ENCODE peak calls at places on chromosomes 3 and 15, in seven cellular contexts. Y, R, W, A, S, N and B are unnamed samples.

GRCh38 chr15:79724312-79724711 is 172.5 kb downstream of the MTHFS start:
- DNase-seq in Y (no peak), R (no peak), N (no peak), W (no peak), S (no peak), A (peak; percentile 8), B (no peak)

GRCh38 chr3:49845694-49846093 is 10.7 kb downstream of the TRAIP start:
- DNase-seq in N (no peak), W (no peak), R (no peak), S (no peak), A (no peak), Y (no peak), B (no peak)

GRCh38 chr3:4529901-4530588 is 36.9 kb downstream of the ITPR1 start:
- DNase-seq in W (no peak), A (no peak), N (no peak), R (no peak), Y (no peak), S (no peak), B (no peak)

GRCh38 chr15:69373406-69373805 is 40.7 kb upstream of the KIF23 start:
- DNase-seq in R (no peak), W (no peak), A (no peak), N (no peak), Y (no peak), S (no peak), B (no peak)

GRCh38 chr3:65177879-65178484 is 490.2 kb upstream of the ADAMTS9 start:
- DNase-seq in R (no peak), N (no peak), A (peak; percentile 57), W (no peak), Y (no peak), S (no peak), B (no peak)

GRCh38 chr15:71325461-71325860 is 210.2 kb downstream of the THSD4 start:
- DNase-seq in N (no peak), A (peak; percentile 54), S (no peak), W (no peak), Y (no peak), R (no peak), B (no peak)

GRCh38 chr3:135736740-135737139 is 228.8 kb upstream of the PPP2R3A start:
- DNase-seq in S (no peak), Y (no peak), R (no peak), W (peak; percentile 6), N (peak; percentile 20), A (peak; percentile 30), B (peak; percentile 47)

GRCh38 chr15:52649686-52650085 is 29.5 kb downstream of the ATOSA start:
- DNase-seq in N (no peak), R (no peak), Y (no peak), W (no peak), S (no peak), A (no peak), B (no peak)

GRCh38 chr3:69084326-69084667 is 440 bp upstream of the ARL6IP5 start:
- DNase-seq in Y (no peak), A (peak; percentile 89), R (no peak), W (no peak), S (no peak), N (no peak), B (no peak)

GRCh38 chr15:71691700-71692417 is 118.5 kb upstream of the NR2E3 start:
- DNase-seq in A (peak; percentile 83), S (peak; percentile 93), R (no peak), Y (peak; percentile 7), N (no peak), W (peak; percentile 65), B (peak; percentile 40)

GRCh38 chr3:57130426-57131209 is 34.5 kb downstream of the IL17RD start:
- DNase-seq in R (peak; percentile 21), W (no peak), N (no peak), A (no peak), Y (no peak), S (no peak), B (peak; percentile 55)

GRCh38 chr3:121493431-121493830 is 52.4 kb downstream of the POLQ start:
- DNase-seq in N (no peak), R (no peak), S (no peak), Y (no peak), A (no peak), W (no peak), B (no peak)

GRCh38 chr3:170802164-170803151 is 67.5 kb downstream of the RPL22L1 start:
- DNase-seq in W (no peak), N (no peak), S (peak; percentile 95), Y (no peak), R (no peak), A (peak; percentile 65), B (peak; percentile 40)

DNA sequence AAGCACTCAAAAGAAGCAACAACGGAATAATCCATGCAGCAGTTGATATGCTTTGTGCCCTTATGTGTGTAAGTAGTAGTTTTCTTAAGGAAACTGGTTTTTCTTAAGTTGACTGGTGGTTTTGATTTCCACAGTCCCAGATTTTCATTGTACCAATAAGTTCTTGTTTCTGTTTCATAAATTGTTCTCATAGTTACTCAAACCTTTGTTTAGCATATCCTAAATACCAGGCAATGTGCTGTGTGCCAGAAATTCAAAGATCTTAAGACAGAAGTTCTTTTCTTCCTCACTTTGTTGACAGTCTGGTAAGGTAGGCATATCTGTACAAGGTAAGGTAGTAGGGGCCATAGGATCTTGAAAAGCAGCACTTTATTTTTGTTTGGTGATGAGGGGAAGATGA is 40.0 kb downstream of the DNAJC13 start:
- DNase-seq in N (no peak), S (no peak), W (no peak), A (no peak), R (no peak), Y (no peak), B (no peak)
- H3K9me3 ChIP-seq in N (no peaks in the 10 kb centered on the region), S (no peaks in the 10 kb centered on the region), W (no peaks in the 10 kb centered on the region), A (no peaks in the 10 kb centered on the region), R (no peaks in the 10 kb centered on the region), Y (no peaks in the 10 kb centered on the region), B (no peaks in the 10 kb centered on the region)

GRCh38 chr15:26318689-26319088 is 454.2 kb downstream of the GABRB3 start:
- DNase-seq in N (no peak), S (no peak), R (no peak), A (no peak), W (no peak), Y (no peak), B (no peak)
- H3K9me3 ChIP-seq in N (no peaks in the 10 kb centered on the region), S (peaks cover 19% of the 10 kb centered on the region), R (no peaks in the 10 kb centered on the region), A (peaks cover 36% of the 10 kb centered on the region), W (no peaks in the 10 kb centered on the region), Y (peaks cover 6% of the 10 kb centered on the region), B (no peaks in the 10 kb centered on the region)

GRCh38 chr3:44722103-44722401 is 7.4 kb upstream of the ZNF501 start:
- DNase-seq in N (no peak), A (no peak), S (no peak), W (no peak), Y (no peak), R (no peak), B (no peak)

GRCh38 chr3:44721231-44722102 is 8.0 kb upstream of the ZNF501 start:
- DNase-seq in R (no peak), S (no peak), A (peak; percentile 4), N (peak; percentile 12), Y (no peak), W (no peak), B (no peak)
- H3K9me3 ChIP-seq in R (peaks cover 13% of the 10 kb centered on the region), S (peaks cover 60% of the 10 kb centered on the region), A (peaks cover 67% of the 10 kb centered on the region), N (peaks cover 88% of the 10 kb centered on the region), Y (peaks cover 48% of the 10 kb centered on the region), W (peaks cover 6% of the 10 kb centered on the region), B (peaks cover 7% of the 10 kb centered on the region)

DNA sequence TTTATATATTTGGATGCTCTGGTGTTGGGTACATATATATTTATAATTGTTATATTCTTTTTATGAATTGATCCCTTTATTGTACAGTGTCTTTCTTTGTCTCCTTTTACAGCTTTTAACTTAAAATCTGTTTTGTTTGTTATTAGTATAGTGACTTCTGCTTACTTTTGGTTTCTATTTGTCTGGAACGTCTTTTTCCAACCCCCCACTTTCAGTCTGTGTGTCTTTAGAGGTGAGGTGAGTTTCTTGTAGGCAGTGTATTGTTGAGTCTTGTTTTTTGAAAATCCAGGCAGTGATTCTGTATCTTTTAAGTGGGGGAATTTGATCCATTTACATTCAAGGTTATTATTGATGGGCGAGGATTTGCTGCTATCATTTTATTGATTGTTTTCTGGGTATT is 62.0 kb downstream of the AP4E1 start:
- DNase-seq in N (no peak), A (no peak), Y (no peak), R (no peak), S (no peak), W (no peak), B (no peak)
- H3K9me3 ChIP-seq in N (peaks cover 22% of the 10 kb centered on the region), A (no peaks in the 10 kb centered on the region), Y (peaks cover 15% of the 10 kb centered on the region), R (no peaks in the 10 kb centered on the region), S (peaks cover 6% of the 10 kb centered on the region), W (no peaks in the 10 kb centered on the region), B (no peaks in the 10 kb centered on the region)

GRCh38 chr3:24344784-24345439 is 149.7 kb downstream of the THRB start:
- DNase-seq in A (no peak), R (no peak), Y (no peak), N (no peak), W (no peak), S (no peak), B (no peak)

GRCh38 chr3:24351779-24352469 is 142.7 kb downstream of the THRB start:
- DNase-seq in R (no peak), Y (no peak), N (no peak), S (no peak), W (peak; percentile 78), A (no peak), B (peak; percentile 44)

GRCh38 chr3:24352893-24353553 is 141.6 kb downstream of the THRB start:
- DNase-seq in R (no peak), A (no peak), S (no peak), W (no peak), N (no peak), Y (no peak), B (no peak)

GRCh38 chr3:24348348-24348747 is 146.3 kb downstream of the THRB start:
- DNase-seq in Y (no peak), S (no peak), R (no peak), N (no peak), W (no peak), A (no peak), B (no peak)

DNA sequence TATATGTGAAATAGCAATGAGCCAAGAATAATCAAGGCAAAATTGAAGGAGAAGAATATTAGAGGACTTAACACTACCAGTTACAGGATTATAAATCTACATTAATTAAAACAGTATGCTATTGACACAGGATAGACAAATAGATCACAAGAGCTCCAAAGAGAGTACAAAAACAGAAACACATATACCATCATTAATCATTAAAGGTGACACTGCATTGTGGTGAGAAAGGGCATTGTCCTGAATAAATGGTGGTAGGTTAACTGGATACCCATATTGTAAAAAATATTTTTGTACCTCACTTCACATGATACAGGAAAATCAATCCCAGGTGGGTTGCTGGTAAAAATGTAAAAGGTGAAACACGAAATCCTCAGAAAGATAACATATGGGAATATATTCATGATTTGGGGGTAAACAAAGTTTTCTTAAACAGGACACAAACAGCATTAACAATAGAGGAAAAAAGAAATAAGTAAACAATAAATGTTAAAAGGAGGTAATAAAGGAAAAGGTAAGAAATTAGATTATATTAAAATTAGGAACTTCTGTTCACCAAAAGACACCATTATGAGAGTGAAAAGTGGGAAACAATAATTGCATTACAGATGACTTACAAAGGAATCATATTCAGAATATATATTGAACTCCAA is 145.2 kb downstream of the THRB start:
- DNase-seq in A (no peak), Y (no peak), S (no peak), N (no peak), W (no peak), R (no peak), B (no peak)
- H3K9me3 ChIP-seq in A (no peaks in the 10 kb centered on the region), Y (no peaks in the 10 kb centered on the region), S (no peaks in the 10 kb centered on the region), N (no peaks in the 10 kb centered on the region), W (no peaks in the 10 kb centered on the region), R (no peaks in the 10 kb centered on the region), B (no peaks in the 10 kb centered on the region)